ENCODE peak calls at places on chromosomes 1 and 21, in six cellular contexts. K is mucosa of descending colon, R is C1 segment of cervical spinal cord, D is H4, I is left ventricle myocardium inferior, S is NCI-H460. A is an unnamed sample.

GRCh38 chr1:107076846-107077245 is 20.4 kb downstream of the PRMT6 start:
- DNase-seq in K (no peak), D (peak), S (no peak), I (no peak), R (no peak), A (no peak)

GRCh38 chr1:31413405-31414005 is 492 bp downstream of the SERINC2 start:
- DNase-seq in I (peak), K (peak), R (no peak), D (peak), S (peak), A (peak)

GRCh38 chr1:233491953-233492627 is 121.8 kb upstream of the KCNK1 start:
- DNase-seq in K (no peak), R (no peak), S (no peak), D (no peak), I (no peak), A (no peak)

GRCh38 chr21:44874497-44875331 is 1.2 kb upstream of the PTTG1IP start:
- DNase-seq in S (no peak), I (peak), K (peak), D (no peak), R (no peak), A (no peak)

GRCh38 chr1:156668801-156669637 is 8.2 kb downstream of the NES start:
- DNase-seq in D (no peak), I (no peak), R (no peak), S (no peak), K (no peak), A (no peak)

GRCh38 chr1:50368179-50369007 is 54.9 kb downstream of the DMRTA2 start:
- DNase-seq in K (peak), D (no peak), I (no peak), S (peak), R (no peak), A (peak)

GRCh38 chr1:46804027-46804889 is 5.4 kb downstream of the CYP4B1 start:
- DNase-seq in I (peak), D (no peak), K (no peak), S (no peak), R (no peak), A (no peak)

GRCh38 chr1:116268211-116268610 is 104.8 kb upstream of the ATP1A1 start:
- DNase-seq in R (peak), D (peak), I (no peak), S (peak), K (peak), A (no peak)

GRCh38 chr21:16863541-16863940 is 649.3 kb upstream of the CXADR start:
- DNase-seq in I (no peak), R (no peak), K (no peak), S (no peak), D (no peak), A (no peak)

GRCh38 chr1:201095581-201096531 is 16.4 kb downstream of the CACNA1S start:
- DNase-seq in D (no peak), S (no peak), R (no peak), K (no peak), I (no peak), A (peak)

GRCh38 chr1:2091611-2092604 is 41.7 kb downstream of the PRKCZ start:
- DNase-seq in I (peak), R (peak), D (no peak), S (no peak), K (peak), A (peak)

GRCh38 chr1:91749690-91750335 is 136.1 kb downstream of the TGFBR3 start:
- DNase-seq in I (no peak), S (no peak), R (no peak), D (no peak), K (no peak), A (no peak)

GRCh38 chr1:231603598-231604275 is 22.9 kb upstream of the DISC1 start:
- DNase-seq in R (no peak), S (peak), I (no peak), K (no peak), D (peak), A (no peak)

GRCh38 chr1:156859523-156860112 is 701 bp upstream of the INSRR start:
- DNase-seq in S (no peak), D (no peak), K (no peak), I (no peak), R (no peak), A (no peak)

GRCh38 chr1:64809309-64809708 is 64.4 kb downstream of the RAVER2 start:
- DNase-seq in S (no peak), D (no peak), K (no peak), I (no peak), R (no peak), A (no peak)

GRCh38 chr1:68725353-68725752 is 228.5 kb upstream of the DEPDC1 start:
- DNase-seq in I (peak), K (no peak), D (peak), S (no peak), R (no peak), A (no peak)

GRCh38 chr1:182723195-182723594 is 38.8 kb upstream of the RGS8 start:
- DNase-seq in R (no peak), D (no peak), I (peak), S (no peak), K (peak), A (no peak)

GRCh38 chr1:154803203-154803920 is 66.7 kb downstream of the KCNN3 start:
- DNase-seq in D (no peak), I (no peak), K (no peak), R (no peak), S (no peak), A (no peak)

GRCh38 chr1:92538413-92539061 is 51.8 kb upstream of the GFI1 start:
- DNase-seq in S (no peak), K (no peak), R (no peak), D (no peak), I (no peak), A (no peak)

GRCh38 chr1:118503747-118504146 is 318.7 kb upstream of the SPAG17 start:
- DNase-seq in K (no peak), S (no peak), R (no peak), I (no peak), D (no peak), A (no peak)

GRCh38 chr1:166379447-166379846 is 212.6 kb upstream of the FAM78B start:
- DNase-seq in S (peak), I (peak), R (no peak), K (no peak), D (peak), A (no peak)

GRCh38 chr1:117059334-117059677 is 820 bp upstream of the TTF2 start:
- DNase-seq in S (no peak), R (no peak), I (no peak), K (peak), D (peak), A (no peak)

GRCh38 chr1:6098303-6099215 is 52.9 kb downstream of the KCNAB2 start:
- DNase-seq in D (no peak), S (no peak), I (peak), R (no peak), K (no peak), A (no peak)

A was measured in caudate nucleus.